ENCODE peak calls at places on chromosome 17, in six cellular contexts. U, X, O, L, A and I are unnamed samples.

GRCh38 chr17:66904760-66905637 is 59.5 kb upstream of the CACNG4 start:
- DNase-seq in U (no peak), X (no peak), O (peak; percentile 39), L (no peak), A (peak; percentile 83), I (no peak)

GRCh38 chr17:15349119-15349518 is 7.7 kb upstream of the TEKT3 start:
- DNase-seq in U (no peak), X (no peak), O (no peak), L (no peak), A (peak; percentile 57), I (no peak)

GRCh38 chr17:21042434-21043295 is at the start of gene USP22:
- DNase-seq in U (no peak), X (no peak), O (no peak), L (no peak), A (no peak), I (no peak)

GRCh38 chr17:53527473-53527872 is 295.3 kb upstream of the KIF2B start:
- DNase-seq in U (no peak), X (no peak), O (no peak), L (no peak), A (no peak), I (no peak)

GRCh38 chr17:50684612-50685333 is 22.9 kb downstream of the ANKRD40 start:
- DNase-seq in U (no peak), X (peak; percentile 63), O (no peak), L (no peak), A (peak; percentile 30), I (no peak)

GRCh38 chr17:59872351-59872750 is 20.4 kb downstream of the TUBD1 start:
- DNase-seq in U (no peak), X (no peak), O (no peak), L (no peak), A (no peak), I (no peak)

GRCh38 chr17:9644910-9645751 is at the start of gene USP43:
- DNase-seq in U (peak; percentile 15), X (no peak), O (no peak), L (no peak), A (peak; percentile 84), I (no peak)

GRCh38 chr17:2064980-2065785 is 10.3 kb downstream of the HIC1 start:
- DNase-seq in U (peak; percentile 64), X (no peak), O (peak; percentile 69), L (no peak), A (peak; percentile 63), I (peak; percentile 73)

GRCh38 chr17:691423-691822 is 23.2 kb downstream of the VPS53 start:
- DNase-seq in U (no peak), X (no peak), O (no peak), L (peak; percentile 59), A (peak; percentile 61), I (peak; percentile 72)

GRCh38 chr17:2138768-2139167 is 83.9 kb downstream of the HIC1 start:
- DNase-seq in U (peak; percentile 32), X (no peak), O (peak; percentile 45), L (no peak), A (no peak), I (peak; percentile 41)

GRCh38 chr17:14301279-14301760 is 439 bp downstream of the HS3ST3B1 start:
- DNase-seq in U (no peak), X (no peak), O (peak; percentile 46), L (no peak), A (peak; percentile 34), I (no peak)

GRCh38 chr17:41692722-41693521 is 4.2 kb downstream of the EIF1 start:
- DNase-seq in U (no peak), X (no peak), O (no peak), L (no peak), A (peak; percentile 54), I (no peak)

GRCh38 chr17:82740906-82741759 is 5.7 kb downstream of the FN3K start:
- DNase-seq in U (no peak), X (no peak), O (no peak), L (no peak), A (peak; percentile 90), I (no peak)

GRCh38 chr17:82734987-82735866 is at the start of gene FN3K:
- DNase-seq in U (peak; percentile 74), X (peak; percentile 91), O (peak; percentile 77), L (peak; percentile 17), A (peak; percentile 44), I (peak; percentile 50)

GRCh38 chr17:2602597-2603017 is 9.2 kb downstream of the PAFAH1B1 start:
- DNase-seq in U (no peak), X (no peak), O (no peak), L (no peak), A (peak; percentile 33), I (no peak)

GRCh38 chr17:76701471-76701967 is 9.2 kb downstream of the MXRA7 start:
- DNase-seq in U (no peak), X (no peak), O (no peak), L (no peak), A (no peak), I (no peak)
- H3K4me3 ChIP-seq in U (peak overlapping the region; percentile 66), X (peak overlapping the region; percentile 32), O (peak overlapping the region; percentile 49), L (no peak overlapping the region), A (no peak overlapping the region), I (no peak overlapping the region)

GRCh38 chr17:80790981-80791742 is 200.5 kb upstream of the CHMP6 start:
- DNase-seq in U (no peak), X (no peak), O (no peak), L (no peak), A (no peak), I (no peak)

GRCh38 chr17:80786887-80787286 is 204.8 kb upstream of the CHMP6 start:
- DNase-seq in U (no peak), X (peak; percentile 17), O (no peak), L (no peak), A (no peak), I (no peak)

GRCh38 chr17:80791758-80792284 is 199.8 kb upstream of the CHMP6 start:
- DNase-seq in U (peak; percentile 81), X (peak; percentile 95), O (peak; percentile 57), L (peak; percentile 76), A (peak; percentile 94), I (peak; percentile 99)

GRCh38 chr17:80790021-80790765 is 201.4 kb upstream of the CHMP6 start:
- DNase-seq in U (no peak), X (no peak), O (no peak), L (no peak), A (no peak), I (no peak)

DNA sequence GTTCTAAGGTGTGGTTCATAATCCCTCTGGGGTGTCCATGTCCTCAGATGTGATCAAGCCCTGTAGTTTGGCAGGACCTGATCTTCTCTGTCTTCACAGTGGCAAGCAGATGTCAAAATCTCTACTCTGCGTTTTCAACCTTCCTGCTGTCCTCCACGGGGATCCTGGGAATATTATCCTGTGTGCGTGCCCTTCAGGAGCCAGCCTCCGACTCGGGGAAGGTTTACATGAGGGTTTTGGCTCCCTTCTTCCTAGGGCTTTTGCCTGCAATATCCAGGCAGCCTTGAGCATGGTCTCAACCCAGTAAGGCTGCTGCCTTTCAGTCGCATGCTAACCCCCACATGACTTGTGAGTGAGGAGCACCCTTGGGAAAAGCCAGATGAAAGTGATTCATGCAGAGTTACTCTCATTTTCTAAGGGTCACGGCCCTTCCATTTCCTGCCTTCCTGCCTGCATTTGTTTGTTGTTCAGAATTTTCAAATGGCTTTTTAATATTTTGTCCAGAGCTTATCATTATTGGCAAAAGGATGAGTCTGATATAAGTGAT is 202.2 kb upstream of the CHMP6 start:
- DNase-seq in U (no peak), X (peak; percentile 61), O (peak; percentile 47), L (peak; percentile 66), A (peak; percentile 68), I (peak; percentile 98)
- H3K4me3 ChIP-seq in U (no peak overlapping the region), X (no peak overlapping the region), O (no peak overlapping the region), L (no peak overlapping the region), A (no peak overlapping the region), I (no peak overlapping the region)

GRCh38 chr17:78935419-78936323 is 10.5 kb upstream of the TIMP2 start:
- DNase-seq in U (peak; percentile 78), X (peak; percentile 87), O (peak; percentile 75), L (peak; percentile 90), A (peak; percentile 55), I (peak; percentile 98)

GRCh38 chr17:78933959-78934568 is 8.9 kb upstream of the TIMP2 start:
- DNase-seq in U (peak; percentile 96), X (peak; percentile 99), O (peak; percentile 96), L (peak; percentile 94), A (peak; percentile 91), I (peak; percentile 99)

GRCh38 chr17:78934681-78935418 is 9.7 kb upstream of the TIMP2 start:
- DNase-seq in U (no peak), X (no peak), O (no peak), L (no peak), A (no peak), I (peak; percentile 45)

GRCh38 chr17:78929908-78930775 is 5.0 kb upstream of the TIMP2 start:
- DNase-seq in U (no peak), X (no peak), O (peak; percentile 56), L (no peak), A (no peak), I (no peak)

GRCh38 chr17:78933025-78933958 is 8.1 kb upstream of the TIMP2 start:
- DNase-seq in U (peak; percentile 78), X (peak; percentile 92), O (peak; percentile 49), L (peak; percentile 93), A (peak; percentile 95), I (peak; percentile 97)
- H3K4me3 ChIP-seq in U (peak overlapping the region; percentile 33), X (peak overlapping the region; percentile 25), O (peak overlapping the region; percentile 40), L (peak overlapping the region; percentile 13), A (no peak overlapping the region), I (peak overlapping the region; percentile 33)

GRCh38 chr17:38464251-38464722 is 36.0 kb downstream of the ARHGAP23 start:
- DNase-seq in U (peak; percentile 72), X (peak; percentile 96), O (peak; percentile 82), L (no peak), A (no peak), I (peak; percentile 51)
- H3K4me3 ChIP-seq in U (peak overlapping the region; percentile 60), X (peak overlapping the region; percentile 54), O (peak overlapping the region; percentile 55), L (peak overlapping the region; percentile 23), A (peak overlapping the region; percentile 56), I (peak overlapping the region; percentile 53)

GRCh38 chr17:32446949-32447348 is 2.6 kb downstream of the PSMD11 start:
- DNase-seq in U (no peak), X (no peak), O (no peak), L (no peak), A (no peak), I (no peak)

GRCh38 chr17:32444301-32445074 is at the start of gene PSMD11:
- DNase-seq in U (peak; percentile 99), X (peak; percentile 98), O (peak; percentile 99), L (peak; percentile 67), A (peak; percentile 97), I (peak; percentile 94)

GRCh38 chr17:32445075-32445427 is 741 bp downstream of the PSMD11 start:
- DNase-seq in U (peak; percentile 42), X (no peak), O (peak; percentile 35), L (no peak), A (peak; percentile 89), I (peak; percentile 77)

GRCh38 chr17:32445497-32445896 is 1.2 kb downstream of the PSMD11 start:
- DNase-seq in U (no peak), X (no peak), O (no peak), L (no peak), A (no peak), I (no peak)

GRCh38 chr17:32445976-32446375 is 1.7 kb downstream of the PSMD11 start:
- DNase-seq in U (no peak), X (no peak), O (no peak), L (no peak), A (peak; percentile 51), I (peak; percentile 6)
- H3K4me3 ChIP-seq in U (peak overlapping the region; percentile 98), X (peak overlapping the region; percentile 97), O (peak overlapping the region; percentile 98), L (no peak overlapping the region), A (peak overlapping the region; percentile 96), I (peak overlapping the region; percentile 97)

GRCh38 chr17:43714338-43715149 is 44.0 kb downstream of the SOST start:
- DNase-seq in U (no peak), X (no peak), O (no peak), L (no peak), A (peak; percentile 57), I (peak; percentile 50)
- H3K4me3 ChIP-seq in U (no peak overlapping the region), X (no peak overlapping the region), O (peak overlapping the region; percentile 57), L (no peak overlapping the region), A (no peak overlapping the region), I (peak overlapping the region; percentile 48)